ENCODE peak calls at places on chromosomes 16 and 17, in five cellular contexts. J is left cardiac atrium, P is NAMALWA, I is OCI-LY7, U is neural progenitor cell. Y is an unnamed sample.

GRCh38 chr16:55809851-55810250 is 23.0 kb downstream of the CES1 start:
- DNase-seq in P (no peak), I (no peak), U (no peak), J (no peak), Y (no peak)

GRCh38 chr17:142102-142661 is 4.8 kb downstream of the SCGB1C2 start:
- DNase-seq in J (peak), P (peak), U (no peak), I (peak), Y (peak)

GRCh38 chr16:31076319-31076718 is 2.1 kb downstream of the ZNF646 start:
- DNase-seq in U (no peak), P (no peak), J (no peak), I (no peak), Y (no peak)

GRCh38 chr16:4263504-4264436 is 9.1 kb downstream of the TFAP4 start:
- DNase-seq in P (no peak), I (peak), U (peak), J (peak), Y (peak)

GRCh38 chr17:5669191-5669590 is 84.9 kb upstream of the NLRP1 start:
- DNase-seq in J (no peak), U (no peak), P (no peak), I (no peak), Y (no peak)

GRCh38 chr17:50614471-50615051 is 20.1 kb upstream of the ABCC3 start:
- DNase-seq in U (no peak), P (no peak), I (no peak), J (no peak), Y (no peak)

GRCh38 chr17:32731556-32732295 is 145.2 kb downstream of the MYO1D start:
- DNase-seq in J (no peak), U (no peak), I (no peak), P (no peak), Y (no peak)

GRCh38 chr17:64336760-64337413 is 53.8 kb downstream of the PECAM1 start:
- DNase-seq in U (no peak), P (no peak), J (no peak), I (peak), Y (no peak)

GRCh38 chr17:38853292-38854219 is at the start of gene RPL23:
- DNase-seq in P (peak), J (peak), U (peak), I (peak), Y (peak)

GRCh38 chr17:49580055-49580721 is 4.5 kb downstream of the NXPH3 start:
- DNase-seq in J (no peak), P (no peak), U (no peak), I (no peak), Y (no peak)

GRCh38 chr17:32943647-32944191 is 15.8 kb downstream of the TMEM98 start:
- DNase-seq in J (no peak), I (no peak), U (no peak), P (no peak), Y (no peak)

GRCh38 chr16:11050954-11051353 is 106.6 kb downstream of the CLEC16A start:
- DNase-seq in I (no peak), P (no peak), J (no peak), U (no peak), Y (no peak)

GRCh38 chr16:54006693-54007092 is 279.9 kb downstream of the IRX3 start:
- DNase-seq in P (no peak), U (no peak), I (no peak), J (no peak), Y (no peak)

Y was measured in mucosa of descending colon.